ENCODE peak calls at places on chromosomes 11 and 22, in seven cellular contexts. Q, G, U, T, E, D and R are unnamed samples.

GRCh38 chr22:50675553-50676199 is 3.1 kb downstream of the SHANK3 start:
- DNase-seq in D (no peak), G (no peak), T (no peak), U (no peak), Q (no peak), E (no peak), R (no peak)

GRCh38 chr22:17348464-17349103 is 20.7 kb upstream of the CECR2 start:
- DNase-seq in T (no peak), Q (no peak), E (no peak), D (no peak), U (no peak), G (no peak), R (no peak)

GRCh38 chr11:63918576-63919171 is 1.7 kb upstream of the RCOR2 start:
- DNase-seq in Q (no peak), E (peak), U (no peak), G (no peak), D (no peak), T (no peak), R (no peak)

GRCh38 chr11:109298865-109299264 is 123.1 kb upstream of the C11orf87 start:
- DNase-seq in Q (no peak), U (no peak), T (no peak), E (peak), D (no peak), G (no peak), R (no peak)

GRCh38 chr11:128180446-128181089 is 406.8 kb downstream of the ETS1 start:
- DNase-seq in Q (no peak), U (peak), D (no peak), G (no peak), E (peak), T (no peak), R (no peak)

GRCh38 chr11:1259561-1259960 is 36.7 kb downstream of the MUC5B start:
- DNase-seq in G (no peak), E (no peak), D (no peak), T (no peak), Q (no peak), U (peak), R (no peak)

GRCh38 chr22:44200855-44201550 is 20.3 kb downstream of the PARVG start:
- DNase-seq in E (no peak), T (no peak), U (peak), G (no peak), D (no peak), Q (no peak), R (no peak)

GRCh38 chr11:67264886-67265632 is 1.2 kb upstream of the GRK2 start:
- DNase-seq in Q (no peak), E (peak), U (no peak), G (no peak), D (no peak), T (no peak), R (no peak)

GRCh38 chr11:82398300-82398815 is 335.3 kb downstream of the FAM181B start:
- DNase-seq in G (no peak), T (no peak), E (no peak), Q (no peak), D (no peak), U (no peak), R (no peak)

GRCh38 chr22:49116021-49116420 is 711.7 kb downstream of the BRD1 start:
- DNase-seq in E (no peak), G (no peak), T (no peak), D (no peak), Q (no peak), U (no peak), R (no peak)

GRCh38 chr11:70210516-70210915 is 7.4 kb downstream of the FADD start:
- DNase-seq in U (no peak), G (no peak), Q (no peak), T (no peak), D (no peak), E (peak), R (peak)

GRCh38 chr11:69562816-69563215 is 78.1 kb upstream of the CCND1 start:
- DNase-seq in G (no peak), T (no peak), E (no peak), U (no peak), D (no peak), Q (no peak), R (no peak)

GRCh38 chr11:113184498-113184897 is 129.9 kb upstream of the TTC12 start:
- DNase-seq in D (no peak), E (peak), Q (no peak), T (no peak), U (no peak), G (no peak), R (no peak)

GRCh38 chr11:9075441-9076000 is 15.9 kb downstream of the SCUBE2 start:
- DNase-seq in D (no peak), Q (no peak), G (no peak), U (no peak), T (no peak), E (no peak), R (no peak)

GRCh38 chr11:68146704-68147474 is 25.7 kb upstream of the CHKA start:
- DNase-seq in D (no peak), E (peak), U (no peak), T (peak), G (no peak), Q (peak), R (no peak)

GRCh38 chr11:117197516-117198456 is 1.4 kb upstream of the TAGLN start:
- DNase-seq in U (peak), G (no peak), E (no peak), D (no peak), T (peak), Q (peak), R (no peak)

GRCh38 chr22:49636214-49636613 is 191.5 kb downstream of the BRD1 start:
- DNase-seq in U (no peak), T (no peak), Q (no peak), D (no peak), E (no peak), G (no peak), R (no peak)

GRCh38 chr22:47020157-47020556 is 257.7 kb downstream of the TBC1D22A start:
- DNase-seq in G (no peak), D (no peak), T (no peak), E (peak), Q (no peak), U (no peak), R (no peak)

GRCh38 chr11:64542172-64543125 is 48.6 kb upstream of the SLC22A12 start:
- DNase-seq in G (no peak), E (no peak), U (no peak), Q (no peak), D (no peak), T (peak), R (no peak)

GRCh38 chr11:15800121-15800800 is 556.1 kb downstream of the SOX6 start:
- DNase-seq in E (peak), U (peak), T (peak), D (peak), G (no peak), Q (no peak), R (no peak)

GRCh38 chr11:19301336-19301735 is 60.6 kb upstream of the E2F8 start:
- DNase-seq in T (no peak), Q (no peak), G (no peak), U (no peak), D (no peak), E (peak), R (no peak)

GRCh38 chr11:10348650-10349280 is 43.9 kb downstream of the ADM start:
- DNase-seq in U (no peak), T (no peak), D (no peak), G (no peak), E (peak), Q (no peak), R (no peak)

GRCh38 chr11:118212131-118212725 is 12.6 kb downstream of the JAML start:
- DNase-seq in D (no peak), T (peak), U (no peak), G (no peak), E (no peak), Q (peak), R (no peak)